ENCODE peak calls at places on chromosomes 2 and 18, in ten cellular contexts. A is esophagus squamous epithelium, N is endothelial cell of umbilical vein, L is HCT116, R is WERI-Rb-1, K is NB4, I is astrocyte of the spinal cord, V is left lung, G is fibroblast of pulmonary artery, Z is neural progenitor cell. O is an unnamed sample.

GRCh38 chr2:157784169-157784822 is 91.8 kb downstream of the ACVR1 start:
- DNase-seq in A (no peak), N (peak; percentile 82), L (no peak), R (no peak), K (no peak), I (peak; percentile 83), V (peak; percentile 73), G (peak; percentile 39), Z (no peak), O (no peak)

GRCh38 chr2:241739651-241740050 is 5.2 kb downstream of the D2HGDH start:
- DNase-seq in A (no peak), N (no peak), L (no peak), R (no peak), K (peak; percentile 77), I (peak; percentile 52), V (peak; percentile 54), G (peak; percentile 23), Z (no peak), O (no peak)

GRCh38 chr18:80227472-80227871 is 19.8 kb downstream of the PARD6G start:
- DNase-seq in A (no peak), N (no peak), L (no peak), R (no peak), K (no peak), I (no peak), V (no peak), G (no peak), Z (no peak), O (no peak)

GRCh38 chr2:167147254-167147941 is 259.1 kb downstream of the XIRP2 start:
- DNase-seq in A (no peak), N (no peak), L (no peak), R (no peak), K (no peak), I (no peak), V (no peak), G (no peak), Z (no peak), O (no peak)

GRCh38 chr2:18244840-18245239 is 315.6 kb downstream of the RDH14 start:
- DNase-seq in A (no peak), N (no peak), L (no peak), R (peak; percentile 85), K (no peak), I (no peak), V (no peak), G (no peak), Z (no peak), O (no peak)

GRCh38 chr2:233705911-233706506 is 6.7 kb upstream of the UGT1A5 start:
- DNase-seq in A (no peak), N (no peak), L (no peak), R (no peak), K (no peak), I (no peak), V (no peak), G (peak; percentile 53), Z (no peak), O (no peak)

GRCh38 chr18:8559612-8560011 is 49.6 kb upstream of the RAB12 start:
- DNase-seq in A (no peak), N (no peak), L (no peak), R (no peak), K (no peak), I (no peak), V (no peak), G (no peak), Z (no peak), O (no peak)

GRCh38 chr2:43511199-43511598 is 84.6 kb downstream of the THADA start:
- DNase-seq in A (no peak), N (no peak), L (no peak), R (no peak), K (no peak), I (no peak), V (no peak), G (no peak), Z (no peak), O (no peak)

GRCh38 chr2:161208527-161209139 is 48.4 kb downstream of the TANK start:
- DNase-seq in A (no peak), N (peak; percentile 69), L (peak; percentile 41), R (no peak), K (peak; percentile 7), I (peak; percentile 78), V (no peak), G (peak; percentile 73), Z (peak; percentile 2), O (no peak)

GRCh38 chr2:127408004-127408806 is 10.0 kb upstream of the PROC start:
- DNase-seq in A (peak; percentile 43), N (peak; percentile 92), L (peak; percentile 57), R (peak; percentile 95), K (peak; percentile 96), I (peak; percentile 85), V (peak; percentile 100), G (peak; percentile 92), Z (peak; percentile 93), O (peak; percentile 87)

GRCh38 chr2:27773959-27774358 is 2.4 kb downstream of the MRPL33 start:
- DNase-seq in A (no peak), N (peak; percentile 65), L (no peak), R (no peak), K (peak; percentile 58), I (no peak), V (no peak), G (no peak), Z (no peak), O (no peak)

GRCh38 chr2:75527676-75528075 is 33.1 kb downstream of the EVA1A start:
- DNase-seq in A (no peak), N (no peak), L (no peak), R (no peak), K (no peak), I (no peak), V (no peak), G (no peak), Z (no peak), O (no peak)

GRCh38 chr2:204982303-204982702 is 437.0 kb downstream of the PARD3B start:
- DNase-seq in A (no peak), N (no peak), L (no peak), R (peak; percentile 43), K (peak; percentile 10), I (no peak), V (no peak), G (peak; percentile 4), Z (peak; percentile 30), O (no peak)

GRCh38 chr2:26636935-26637334 is 4.2 kb downstream of the CIB4 start:
- DNase-seq in A (no peak), N (no peak), L (no peak), R (no peak), K (no peak), I (no peak), V (no peak), G (no peak), Z (no peak), O (no peak)

GRCh38 chr2:39119732-39120520 is 925 bp downstream of the SOS1 start:
- DNase-seq in A (no peak), N (peak; percentile 57), L (no peak), R (peak; percentile 90), K (peak; percentile 77), I (peak; percentile 53), V (peak; percentile 90), G (peak; percentile 55), Z (peak; percentile 82), O (peak; percentile 37)

GRCh38 chr2:171166328-171166983 is 5.8 kb upstream of the TLK1 start:
- DNase-seq in A (no peak), N (no peak), L (no peak), R (no peak), K (no peak), I (no peak), V (no peak), G (peak; percentile 58), Z (no peak), O (no peak)
- TF ChIP-seq CTCF in A (no peak), N (no peak), L (no peak), R (no peak), K (no peak), I (no peak), V (no peak), G (no peak), Z (no peak), O (no peak)

GRCh38 chr2:105376010-105376409 is 22.8 kb downstream of the FHL2 start:
- DNase-seq in A (no peak), N (peak; percentile 6), L (no peak), R (no peak), K (no peak), I (no peak), V (no peak), G (no peak), Z (no peak), O (no peak)

GRCh38 chr2:105376789-105377231 is 22.0 kb downstream of the FHL2 start:
- DNase-seq in A (no peak), N (peak; percentile 89), L (no peak), R (no peak), K (no peak), I (peak; percentile 83), V (no peak), G (peak; percentile 84), Z (no peak), O (no peak)

GRCh38 chr2:105378921-105379383 is 19.9 kb downstream of the FHL2 start:
- DNase-seq in A (no peak), N (no peak), L (no peak), R (no peak), K (no peak), I (no peak), V (no peak), G (no peak), Z (no peak), O (no peak)

GRCh38 chr2:105378276-105378840 is 20.5 kb downstream of the FHL2 start:
- DNase-seq in A (no peak), N (no peak), L (no peak), R (no peak), K (no peak), I (no peak), V (no peak), G (no peak), Z (no peak), O (no peak)

DNA sequence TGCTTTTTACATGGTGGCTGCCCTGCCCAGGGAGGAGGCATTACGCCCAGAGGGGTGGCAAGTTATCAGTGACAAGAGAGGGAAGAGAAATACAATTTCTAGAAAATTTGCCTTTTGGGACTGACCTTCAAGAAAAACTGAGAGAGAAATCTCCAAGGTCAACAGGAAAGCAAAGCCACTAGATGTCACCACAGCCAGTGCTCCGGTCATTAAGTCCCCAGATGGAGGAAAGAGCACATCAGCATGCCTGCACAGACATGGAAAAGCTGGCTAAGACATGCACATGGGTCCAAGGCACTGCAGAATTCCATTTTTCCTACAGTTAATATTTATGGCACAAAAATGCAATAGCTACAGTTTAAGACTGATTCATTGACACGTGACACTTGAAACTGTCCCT is 21.0 kb downstream of the FHL2 start:
- DNase-seq in A (no peak), N (no peak), L (no peak), R (no peak), K (no peak), I (no peak), V (no peak), G (no peak), Z (no peak), O (no peak)
- TF ChIP-seq CTCF in A (no peak), N (no peak), L (no peak), R (peak; percentile 44), K (no peak), I (no peak), V (no peak), G (no peak), Z (peak; percentile 13), O (no peak)

GRCh38 chr2:237627463-237628321 is at the start of gene LRRFIP1:
- DNase-seq in A (no peak), N (peak; percentile 31), L (no peak), R (peak; percentile 53), K (no peak), I (no peak), V (peak; percentile 90), G (no peak), Z (peak; percentile 76), O (peak; percentile 40)
- TF ChIP-seq CTCF in A (no peak), N (peak; percentile 17), L (no peak), R (no peak), K (no peak), I (no peak), V (no peak), G (no peak), Z (no peak), O (no peak)

GRCh38 chr2:165920748-165921147 is 32.8 kb downstream of the TTC21B start:
- DNase-seq in A (no peak), N (no peak), L (no peak), R (no peak), K (no peak), I (no peak), V (no peak), G (no peak), Z (no peak), O (no peak)
- TF ChIP-seq CTCF in A (no peak), N (no peak), L (no peak), R (no peak), K (no peak), I (no peak), V (no peak), G (no peak), Z (no peak), O (no peak)

O was measured in mesothelial cell of epicardium.